ENCODE peak calls at places on chromosomes 13 and 19, in five cellular contexts. One of them, this sample, is unnamed.

GRCh38 chr19:34666200-34666957 is 10.6 kb downstream of the SCGB2B2 start:
- DNase-seq in sigmoid colon: no peak
- DNase-seq in tibial nerve: no peak
- DNase-seq in H1: no peak
- DNase-seq in SK-N-SH: no peak
- DNase-seq in this sample: no peak

GRCh38 chr13:100203696-100204367 is 114.9 kb downstream of the PCCA start:
- DNase-seq in tibial nerve: no peak
- DNase-seq in H1: no peak
- DNase-seq in SK-N-SH: no peak
- DNase-seq in sigmoid colon: no peak
- DNase-seq in this sample: no peak

GRCh38 chr19:45757696-45758095 is 11.4 kb downstream of the SIX5 start:
- DNase-seq in tibial nerve: no peak
- DNase-seq in H1: no peak
- DNase-seq in sigmoid colon: no peak
- DNase-seq in SK-N-SH: no peak
- DNase-seq in this sample: no peak

GRCh38 chr19:53868091-53868891 is 608 bp downstream of the MYADM start:
- DNase-seq in SK-N-SH: peak; percentile 67
- DNase-seq in sigmoid colon: peak; percentile 89
- DNase-seq in H1: peak; percentile 71
- DNase-seq in tibial nerve: no peak
- DNase-seq in this sample: peak; percentile 78

GRCh38 chr19:48698046-48698445 is 2.3 kb downstream of the FUT2 start:
- DNase-seq in sigmoid colon: no peak
- DNase-seq in H1: no peak
- DNase-seq in tibial nerve: no peak
- DNase-seq in SK-N-SH: no peak
- DNase-seq in this sample: no peak

GRCh38 chr13:35252536-35253205 is 223.8 kb downstream of the MAB21L1 start:
- DNase-seq in SK-N-SH: no peak
- DNase-seq in H1: no peak
- DNase-seq in sigmoid colon: no peak
- DNase-seq in tibial nerve: no peak
- DNase-seq in this sample: no peak

GRCh38 chr13:73355134-73355533 is 296.3 kb downstream of the KLF5 start:
- DNase-seq in SK-N-SH: no peak
- DNase-seq in H1: no peak
- DNase-seq in tibial nerve: no peak
- DNase-seq in sigmoid colon: no peak
- DNase-seq in this sample: no peak

GRCh38 chr13:42445354-42445753 is 128.6 kb upstream of the TNFSF11 start:
- DNase-seq in SK-N-SH: no peak
- DNase-seq in tibial nerve: no peak
- DNase-seq in H1: no peak
- DNase-seq in sigmoid colon: no peak
- DNase-seq in this sample: no peak

GRCh38 chr19:801030-801860 is 4.0 kb downstream of the PTBP1 start:
- DNase-seq in H1: no peak
- DNase-seq in SK-N-SH: peak; percentile 80
- DNase-seq in tibial nerve: no peak
- DNase-seq in sigmoid colon: peak; percentile 89
- DNase-seq in this sample: no peak

GRCh38 chr13:80946008-80946802 is 605.3 kb upstream of the SPRY2 start:
- DNase-seq in SK-N-SH: no peak
- DNase-seq in H1: no peak
- DNase-seq in tibial nerve: no peak
- DNase-seq in sigmoid colon: no peak
- DNase-seq in this sample: no peak

GRCh38 chr13:84658881-84659661 is 776.8 kb upstream of the SLITRK1 start:
- DNase-seq in tibial nerve: no peak
- DNase-seq in H1: no peak
- DNase-seq in sigmoid colon: no peak
- DNase-seq in SK-N-SH: no peak
- DNase-seq in this sample: no peak

GRCh38 chr19:51654783-51655182 is 8.2 kb upstream of the SIGLEC14 start:
- DNase-seq in tibial nerve: no peak
- DNase-seq in SK-N-SH: no peak
- DNase-seq in H1: no peak
- DNase-seq in sigmoid colon: no peak
- DNase-seq in this sample: no peak

GRCh38 chr13:43195551-43195950 is 172.2 kb downstream of the DNAJC15 start:
- DNase-seq in H1: no peak
- DNase-seq in sigmoid colon: no peak
- DNase-seq in tibial nerve: no peak
- DNase-seq in SK-N-SH: no peak
- DNase-seq in this sample: no peak

GRCh38 chr19:44714597-44715169 is 15.7 kb downstream of the CEACAM16 start:
- DNase-seq in SK-N-SH: no peak
- DNase-seq in sigmoid colon: no peak
- DNase-seq in tibial nerve: no peak
- DNase-seq in H1: no peak
- DNase-seq in this sample: no peak

GRCh38 chr13:74026753-74027152 is 107.5 kb downstream of the KLF12 start:
- DNase-seq in sigmoid colon: no peak
- DNase-seq in H1: peak; percentile 55
- DNase-seq in SK-N-SH: no peak
- DNase-seq in tibial nerve: no peak
- DNase-seq in this sample: no peak

GRCh38 chr13:104382941-104383340 is 1316.7 kb upstream of the SLC10A2 start:
- DNase-seq in tibial nerve: no peak
- DNase-seq in sigmoid colon: no peak
- DNase-seq in SK-N-SH: no peak
- DNase-seq in H1: no peak
- DNase-seq in this sample: no peak

GRCh38 chr13:107339209-107339608 is 771.3 kb upstream of the ARGLU1 start:
- DNase-seq in SK-N-SH: no peak
- DNase-seq in tibial nerve: no peak
- DNase-seq in sigmoid colon: no peak
- DNase-seq in H1: no peak
- DNase-seq in this sample: no peak

GRCh38 chr13:80684525-80685017 is 343.6 kb upstream of the SPRY2 start:
- DNase-seq in SK-N-SH: no peak
- DNase-seq in tibial nerve: no peak
- DNase-seq in sigmoid colon: no peak
- DNase-seq in H1: no peak
- DNase-seq in this sample: no peak

GRCh38 chr13:59360108-59360507 is 803.6 kb downstream of the DIAPH3 start:
- DNase-seq in tibial nerve: no peak
- DNase-seq in H1: no peak
- DNase-seq in sigmoid colon: peak; percentile 72
- DNase-seq in SK-N-SH: no peak
- DNase-seq in this sample: no peak

GRCh38 chr13:99119686-99120085 is 81.0 kb upstream of the UBAC2 start:
- DNase-seq in tibial nerve: no peak
- DNase-seq in H1: no peak
- DNase-seq in sigmoid colon: no peak
- DNase-seq in SK-N-SH: no peak
- DNase-seq in this sample: no peak

GRCh38 chr13:51637852-51638496 is 53.7 kb downstream of the WDFY2 start:
- DNase-seq in H1: no peak
- DNase-seq in tibial nerve: no peak
- DNase-seq in SK-N-SH: no peak
- DNase-seq in sigmoid colon: no peak
- DNase-seq in this sample: no peak

GRCh38 chr19:42292963-42293362 is 9.0 kb upstream of the PRR19 start:
- DNase-seq in tibial nerve: no peak
- DNase-seq in SK-N-SH: no peak
- DNase-seq in sigmoid colon: no peak
- DNase-seq in H1: no peak
- DNase-seq in this sample: no peak

GRCh38 chr19:30638889-30639288 is 266.7 kb downstream of the ZNF536 start:
- DNase-seq in SK-N-SH: no peak
- DNase-seq in tibial nerve: no peak
- DNase-seq in sigmoid colon: no peak
- DNase-seq in H1: no peak
- DNase-seq in this sample: no peak

GRCh38 chr13:19601749-19602725 is 31.4 kb upstream of the MPHOSPH8 start:
- DNase-seq in tibial nerve: no peak
- DNase-seq in sigmoid colon: no peak
- DNase-seq in SK-N-SH: peak; percentile 91
- DNase-seq in H1: peak; percentile 80
- DNase-seq in this sample: no peak

GRCh38 chr19:2055871-2056809 is 5.1 kb upstream of the MKNK2 start:
- DNase-seq in sigmoid colon: peak; percentile 92
- DNase-seq in SK-N-SH: peak; percentile 61
- DNase-seq in H1: peak; percentile 62
- DNase-seq in tibial nerve: peak; percentile 66
- DNase-seq in this sample: peak; percentile 79
- TF ChIP-seq EP300 in sigmoid colon: no peak
- TF ChIP-seq EP300 in SK-N-SH: no peak
- TF ChIP-seq EP300 in H1: no peak
- TF ChIP-seq EP300 in tibial nerve: peak; percentile 60
- TF ChIP-seq EP300 in this sample: no peak

GRCh38 chr13:29922896-29923295 is 72.5 kb upstream of the UBL3 start:
- DNase-seq in SK-N-SH: no peak
- DNase-seq in tibial nerve: no peak
- DNase-seq in H1: no peak
- DNase-seq in sigmoid colon: no peak
- DNase-seq in this sample: no peak

GRCh38 chr13:29924951-29925350 is 74.5 kb upstream of the UBL3 start:
- DNase-seq in SK-N-SH: no peak
- DNase-seq in H1: no peak
- DNase-seq in sigmoid colon: no peak
- DNase-seq in tibial nerve: no peak
- DNase-seq in this sample: no peak

GRCh38 chr13:29922281-29922821 is 71.9 kb upstream of the UBL3 start:
- DNase-seq in sigmoid colon: no peak
- DNase-seq in H1: no peak
- DNase-seq in SK-N-SH: no peak
- DNase-seq in tibial nerve: no peak
- DNase-seq in this sample: no peak

GRCh38 chr13:29924482-29924884 is 74.1 kb upstream of the UBL3 start:
- DNase-seq in sigmoid colon: no peak
- DNase-seq in tibial nerve: no peak
- DNase-seq in SK-N-SH: no peak
- DNase-seq in H1: no peak
- DNase-seq in this sample: no peak

DNA sequence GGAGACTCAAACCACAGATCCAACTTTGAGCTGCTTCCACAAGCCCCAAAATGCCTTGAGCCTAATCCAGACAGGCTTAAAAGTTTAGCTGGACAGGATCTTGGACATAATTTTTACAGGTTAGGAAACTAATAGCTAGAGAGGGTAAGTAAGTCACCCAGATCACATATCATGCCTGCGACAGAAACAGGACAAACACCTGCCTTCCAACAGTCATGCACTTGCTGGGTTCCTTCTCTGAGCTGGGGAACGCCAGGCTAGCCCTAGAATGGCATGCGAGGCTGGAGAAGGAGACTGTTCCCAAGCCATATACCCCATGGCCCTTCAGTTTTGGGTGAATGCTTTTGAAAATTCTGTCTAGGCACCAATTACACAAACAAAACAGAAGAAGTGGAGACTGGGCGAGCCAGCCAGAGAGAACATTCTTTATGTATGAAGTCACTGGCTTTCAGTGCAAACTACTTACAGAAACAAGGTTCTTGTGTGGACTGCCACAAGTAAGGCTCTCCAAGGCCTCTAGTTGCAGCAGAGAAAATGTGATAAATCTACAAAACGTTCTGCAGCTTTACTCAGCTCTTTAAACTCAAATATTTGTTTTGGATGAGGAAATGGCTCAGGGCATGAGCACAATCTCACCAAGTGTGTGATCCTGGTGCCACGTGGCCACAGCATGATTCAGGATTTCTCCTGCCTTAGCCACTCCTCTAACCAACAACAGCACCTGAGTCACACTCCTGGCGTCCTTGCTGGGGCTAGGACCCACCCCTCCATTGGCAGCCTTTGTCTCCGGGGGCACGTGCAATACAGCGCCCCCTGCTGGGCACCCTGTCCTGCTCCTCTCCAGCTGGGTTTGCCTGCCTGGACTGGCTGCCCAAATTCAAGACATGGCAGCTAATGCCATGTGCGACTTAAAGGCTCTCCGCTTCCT is 73.4 kb upstream of the UBL3 start:
- DNase-seq in tibial nerve: peak; percentile 58
- DNase-seq in H1: peak; percentile 81
- DNase-seq in sigmoid colon: peak; percentile 90
- DNase-seq in SK-N-SH: peak; percentile 38
- DNase-seq in this sample: peak; percentile 76
- TF ChIP-seq EP300 in tibial nerve: no peak
- TF ChIP-seq EP300 in H1: peak; percentile 12
- TF ChIP-seq EP300 in sigmoid colon: no peak
- TF ChIP-seq EP300 in SK-N-SH: peak; percentile 28
- TF ChIP-seq EP300 in this sample: no peak

DNA sequence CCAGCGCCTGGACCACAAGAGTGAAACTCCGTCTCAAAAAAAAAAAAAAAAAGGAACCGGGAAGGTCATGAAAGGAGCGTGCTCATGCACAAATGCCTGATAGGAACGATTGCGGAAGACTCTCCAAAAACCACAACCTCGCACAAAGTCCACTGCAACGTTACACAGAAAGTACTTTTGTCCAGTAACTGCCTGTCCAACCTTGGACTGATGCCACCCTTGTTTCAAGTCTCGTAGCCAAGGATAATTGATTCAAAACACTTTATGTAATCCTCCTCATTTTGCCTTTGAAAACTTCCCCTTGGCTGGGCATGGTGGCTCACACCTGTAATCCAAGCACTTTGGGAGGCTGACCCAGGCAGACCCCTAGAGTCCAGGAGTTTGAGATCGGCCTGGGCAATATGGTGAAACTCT is 13.7 kb downstream of the LGALS7 start:
- DNase-seq in sigmoid colon: peak; percentile 55
- DNase-seq in SK-N-SH: no peak
- DNase-seq in H1: no peak
- DNase-seq in tibial nerve: peak; percentile 49
- DNase-seq in this sample: no peak
- TF ChIP-seq EP300 in sigmoid colon: no peak
- TF ChIP-seq EP300 in SK-N-SH: no peak
- TF ChIP-seq EP300 in H1: no peak
- TF ChIP-seq EP300 in tibial nerve: no peak
- TF ChIP-seq EP300 in this sample: no peak

DNA sequence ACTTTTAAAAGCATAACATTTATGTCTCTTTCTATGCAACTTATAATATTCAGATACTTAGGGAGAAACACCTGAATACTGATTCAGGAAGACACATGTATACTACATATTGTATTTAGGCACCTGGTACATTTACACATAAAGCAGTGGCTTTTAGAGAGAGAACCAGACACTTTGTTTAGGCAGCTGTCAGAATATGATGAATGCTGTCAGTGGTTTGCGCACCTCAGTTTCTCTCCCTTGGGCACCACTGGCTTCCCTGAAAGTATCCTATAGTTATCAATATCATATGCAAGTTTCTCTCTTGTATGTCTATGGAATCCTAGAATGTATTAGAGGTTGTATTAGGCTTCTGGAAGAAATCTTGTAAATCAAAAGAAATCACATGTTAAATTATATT is 426.3 kb downstream of the GPC6 start:
- DNase-seq in SK-N-SH: no peak
- DNase-seq in tibial nerve: no peak
- DNase-seq in sigmoid colon: no peak
- DNase-seq in H1: no peak
- DNase-seq in this sample: no peak
- TF ChIP-seq EP300 in SK-N-SH: no peak
- TF ChIP-seq EP300 in tibial nerve: no peak
- TF ChIP-seq EP300 in sigmoid colon: no peak
- TF ChIP-seq EP300 in H1: no peak
- TF ChIP-seq EP300 in this sample: no peak

This sample was measured in ovary.